ENCODE peak calls at places on chromosomes 3 and 15, in four cellular contexts. Y, E, Q and P are unnamed samples.

GRCh38 chr3:72034956-72035355 is 250.0 kb upstream of the PROK2 start:
- DNase-seq in E (no peak), Q (no peak), Y (no peak), P (no peak)

GRCh38 chr15:97652700-97653167 is 307.8 kb upstream of the ARRDC4 start:
- DNase-seq in Y (no peak), E (no peak), Q (no peak), P (no peak)

GRCh38 chr3:191329654-191330308 is 545 bp downstream of the UTS2B start:
- DNase-seq in Q (peak; percentile 72), E (peak; percentile 54), Y (peak; percentile 63), P (peak; percentile 60)

GRCh38 chr3:37092484-37092883 is 81.9 kb downstream of the LRRFIP2 start:
- DNase-seq in Y (no peak), Q (no peak), E (no peak), P (no peak)

GRCh38 chr3:52104664-52105281 is 48.4 kb upstream of the DUSP7 start:
- DNase-seq in Q (no peak), E (no peak), Y (no peak), P (no peak)

GRCh38 chr3:142726017-142726416 is 2.2 kb downstream of the TRPC1 start:
- DNase-seq in Y (no peak), E (no peak), Q (no peak), P (no peak)

GRCh38 chr3:61448378-61448777 is 113.0 kb upstream of the PTPRG start:
- DNase-seq in Q (no peak), Y (no peak), E (no peak), P (no peak)

GRCh38 chr3:10438902-10439610 is 66.3 kb downstream of the ATP2B2 start:
- DNase-seq in E (no peak), Q (no peak), Y (no peak), P (no peak)

GRCh38 chr3:31288224-31288623 is 244.5 kb upstream of the STT3B start:
- DNase-seq in Y (no peak), Q (no peak), E (no peak), P (no peak)

GRCh38 chr3:193681631-193682030 is 88.6 kb downstream of the OPA1 start:
- DNase-seq in Y (no peak), E (no peak), Q (no peak), P (no peak)

GRCh38 chr3:103976931-103977339 is 1389.8 kb upstream of the ALCAM start:
- DNase-seq in E (no peak), Y (no peak), Q (no peak), P (no peak)

GRCh38 chr3:13497386-13497785 is 17.3 kb downstream of the HDAC11 start:
- DNase-seq in Y (no peak), E (no peak), Q (peak; percentile 31), P (no peak)

GRCh38 chr3:12768579-12769527 is 9.8 kb upstream of the TMEM40 start:
- DNase-seq in E (no peak), Q (no peak), Y (no peak), P (no peak)

GRCh38 chr3:44948239-44948638 is 27.7 kb downstream of the ZDHHC3 start:
- DNase-seq in E (no peak), Y (no peak), Q (no peak), P (no peak)

GRCh38 chr3:81308296-81308695 is 453.1 kb downstream of the GBE1 start:
- DNase-seq in Y (no peak), Q (no peak), E (no peak), P (peak; percentile 16)

GRCh38 chr3:1082024-1082633 is 10.7 kb upstream of the CNTN6 start:
- DNase-seq in Y (no peak), E (peak; percentile 28), Q (peak; percentile 61), P (no peak)

GRCh38 chr15:43517354-43518072 is at the start of gene MAP1A:
- DNase-seq in E (no peak), Y (no peak), Q (peak; percentile 80), P (no peak)

GRCh38 chr3:150345021-150345538 is 63.0 kb upstream of the TSC22D2 start:
- DNase-seq in E (peak; percentile 58), Q (no peak), Y (peak; percentile 100), P (peak; percentile 99)

GRCh38 chr3:30458376-30458775 is 148.0 kb upstream of the TGFBR2 start:
- DNase-seq in E (no peak), Y (no peak), Q (no peak), P (no peak)

GRCh38 chr3:177807150-177807875 is 610.0 kb upstream of the TBL1XR1 start:
- DNase-seq in E (no peak), Q (no peak), Y (no peak), P (no peak)

GRCh38 chr3:178705925-178706324 is 169.7 kb downstream of the KCNMB2 start:
- DNase-seq in Q (no peak), Y (peak; percentile 61), E (no peak), P (peak; percentile 97)

GRCh38 chr15:63140936-63141335 is 16.3 kb downstream of the RPS27L start:
- DNase-seq in Y (no peak), E (no peak), Q (no peak), P (no peak)

GRCh38 chr3:187223799-187224198 is 26.5 kb downstream of the RTP1 start:
- DNase-seq in Q (no peak), E (no peak), Y (peak; percentile 91), P (peak; percentile 50)

GRCh38 chr3:172291650-172292049 is 156.6 kb downstream of the GHSR start:
- DNase-seq in E (no peak), Q (no peak), Y (no peak), P (no peak)

GRCh38 chr3:118618247-118619040 is 416.2 kb downstream of the IGSF11 start:
- DNase-seq in Q (no peak), E (no peak), Y (no peak), P (peak; percentile 14)

GRCh38 chr3:144272715-144273114 is 301.1 kb downstream of the DIPK2A start:
- DNase-seq in Q (no peak), Y (no peak), E (no peak), P (no peak)

GRCh38 chr15:41917767-41918430 is 24.0 kb upstream of the SPTBN5 start:
- DNase-seq in Y (peak; percentile 81), Q (peak; percentile 67), E (peak; percentile 56), P (peak; percentile 77)

GRCh38 chr3:114498779-114499370 is 205.0 kb downstream of the TIGIT start:
- DNase-seq in Q (no peak), E (no peak), Y (peak; percentile 84), P (peak; percentile 78)

GRCh38 chr15:51243774-51244173 is 94.6 kb downstream of the CYP19A1 start:
- DNase-seq in Y (no peak), Q (no peak), E (no peak), P (no peak)

GRCh38 chr3:51445544-51446280 is 54.1 kb downstream of the DCAF1 start:
- DNase-seq in Q (no peak), E (no peak), Y (no peak), P (no peak)

GRCh38 chr3:122727766-122728165 is 47.1 kb downstream of the PARP14 start:
- DNase-seq in Q (no peak), E (no peak), Y (no peak), P (no peak)

GRCh38 chr3:51932471-51933370 is 9.0 kb downstream of the RRP9 start:
- DNase-seq in Y (no peak), Q (peak; percentile 60), E (no peak), P (no peak)

GRCh38 chr15:41695750-41696436 is 35.7 kb downstream of the MGA start:
- DNase-seq in E (no peak), Y (no peak), Q (no peak), P (peak; percentile 6)

GRCh38 chr15:78752492-78753358 is 58.5 kb downstream of the ADAMTS7 start:
- DNase-seq in E (no peak), Q (no peak), Y (no peak), P (no peak)

GRCh38 chr15:68408971-68409370 is 23.0 kb downstream of the ITGA11 start:
- DNase-seq in E (peak; percentile 14), Y (no peak), Q (peak; percentile 13), P (no peak)

GRCh38 chr15:48119277-48119676 is 1.5 kb upstream of the SLC24A5 start:
- DNase-seq in Y (no peak), Q (no peak), E (no peak), P (no peak)

GRCh38 chr3:10883478-10884234 is 67.6 kb downstream of the SLC6A11 start:
- DNase-seq in Y (no peak), E (no peak), Q (no peak), P (peak; percentile 46)

GRCh38 chr3:47515864-47516319 is 2.4 kb upstream of the ELP6 start:
- DNase-seq in Y (no peak), E (no peak), Q (no peak), P (no peak)

GRCh38 chr3:194736896-194737600 is 51.4 kb downstream of the FAM43A start:
- DNase-seq in E (no peak), Y (no peak), Q (no peak), P (no peak)

GRCh38 chr3:49539659-49540560 is 14.4 kb upstream of the BSN start:
- DNase-seq in Q (peak; percentile 97), Y (peak; percentile 75), E (peak; percentile 97), P (peak; percentile 80)
- H3K27ac ChIP-seq in Q (peak overlapping the region; percentile 84), Y (no peak overlapping the region), E (peak overlapping the region; percentile 84), P (no peak overlapping the region)

DNA sequence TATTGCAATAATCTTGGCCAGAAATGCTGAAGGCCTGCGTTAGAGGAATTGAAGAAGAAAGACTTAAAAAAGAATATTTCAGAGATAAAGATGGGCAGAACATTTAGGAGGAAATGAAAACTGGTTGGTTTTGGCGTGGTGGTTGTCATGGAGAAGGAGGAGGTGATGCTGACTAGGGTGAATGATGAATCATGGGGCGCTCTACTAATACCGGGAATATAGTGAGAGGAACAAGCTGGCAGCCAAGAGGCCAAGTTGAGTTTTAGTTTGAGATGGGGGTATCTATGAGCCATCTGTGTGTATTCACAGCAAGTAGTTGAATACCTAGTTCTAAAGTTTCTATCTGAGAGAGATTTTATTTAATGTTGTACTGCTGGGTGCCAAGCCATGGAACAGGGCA is 6.8 kb upstream of the GAP43 start:
- DNase-seq in Q (no peak), E (no peak), Y (no peak), P (no peak)
- H3K4me1 ChIP-seq in Q (no peaks in the 10 kb centered on the region), E (no peaks in the 10 kb centered on the region), Y (no peaks in the 10 kb centered on the region), P (no peaks in the 10 kb centered on the region)

GRCh38 chr15:91268510-91268909 is 168.5 kb downstream of the SV2B start:
- DNase-seq in E (no peak), Q (no peak), Y (no peak), P (no peak)
- TF ChIP-seq CTCF in E (no peak), Q (no peak), Y (peak; percentile 46), P (peak; percentile 48)

GRCh38 chr15:29452881-29453731 is 183.5 kb upstream of the NSMCE3 start:
- DNase-seq in Q (no peak), E (no peak), Y (no peak), P (no peak)
- H3K27ac ChIP-seq in Q (no peak overlapping the region), E (no peak overlapping the region), Y (no peak overlapping the region), P (no peak overlapping the region)

DNA sequence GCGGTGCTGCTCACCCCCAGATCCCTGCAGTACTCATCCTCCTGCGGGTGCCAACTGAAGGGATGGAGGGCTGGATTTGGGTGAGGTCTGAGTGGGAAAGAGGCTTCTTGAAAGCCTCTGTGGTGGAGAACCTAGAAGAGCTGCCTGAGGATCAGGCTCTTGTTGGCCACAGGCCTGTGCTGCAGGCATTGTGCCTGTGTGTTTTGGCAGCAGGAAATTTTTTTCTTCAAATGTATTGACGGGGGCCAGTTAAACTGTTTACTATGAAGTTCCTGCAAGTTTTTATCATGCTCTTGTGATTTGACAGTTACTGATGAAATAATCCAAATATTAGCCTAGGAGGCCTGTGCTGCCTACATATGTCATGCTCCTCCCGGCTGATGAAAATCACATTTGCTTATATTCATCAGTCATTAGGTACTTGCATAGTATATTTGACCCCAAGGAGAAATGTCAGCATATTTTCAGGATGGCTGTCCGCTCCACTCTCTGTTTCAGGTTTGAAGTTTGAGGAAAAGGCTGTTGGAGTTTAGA is 103.1 kb downstream of the THSD4 start:
- DNase-seq in Q (no peak), E (no peak), Y (no peak), P (no peak)
- H3K4me1 ChIP-seq in Q (no peaks in the 10 kb centered on the region), E (peaks cover 8% of the 10 kb centered on the region), Y (no peaks in the 10 kb centered on the region), P (peaks cover 13% of the 10 kb centered on the region)